ENCODE peak calls at places on chromosome 3, in nine cellular contexts. C is left lung; H is adrenal gland; U is upper lobe of right lung; K is lower lobe of right lung; B is left ventricle myocardium inferior; S is CD8-positive, alpha-beta memory T cell; L is cardiac muscle cell; F is uterus. I is an unnamed sample. For H3K4me1, the result is how much of the 10 kb centered on the place peaks cover.

GRCh38 chr3:77605865-77606264 is 566.0 kb downstream of the ROBO2 start:
- DNase-seq in U (no peak), S (no peak), H (no peak), C (no peak), L (no peak), K (no peak), B (no peak), F (no peak), I (no peak)

GRCh38 chr3:29279276-29279675 is 1.6 kb upstream of the RBMS3 start:
- DNase-seq in K (no peak), U (no peak), H (no peak), F (no peak), L (no peak), B (no peak), S (no peak), C (no peak), I (no peak)

GRCh38 chr3:180072786-180073185 is 36.0 kb upstream of the PEX5L start:
- DNase-seq in L (no peak), K (no peak), H (no peak), C (no peak), U (no peak), B (no peak), F (no peak), S (no peak), I (no peak)

GRCh38 chr3:29695201-29695904 is 414.5 kb downstream of the RBMS3 start:
- DNase-seq in B (no peak), K (no peak), U (no peak), H (no peak), L (peak), C (no peak), S (no peak), F (peak), I (no peak)

GRCh38 chr3:45544024-45544718 is 50.4 kb upstream of the LIMD1 start:
- DNase-seq in S (no peak), H (no peak), K (no peak), U (no peak), F (no peak), C (no peak), B (no peak), L (no peak), I (no peak)

GRCh38 chr3:129702934-129703712 is 96.6 kb upstream of the PLXND1 start:
- DNase-seq in S (no peak), C (no peak), K (no peak), L (no peak), H (no peak), F (no peak), U (no peak), B (no peak), I (no peak)

GRCh38 chr3:67033091-67033490 is 35.0 kb downstream of the KBTBD8 start:
- DNase-seq in F (no peak), L (no peak), S (no peak), U (no peak), C (no peak), K (no peak), H (no peak), B (no peak), I (no peak)

GRCh38 chr3:175861916-175862315 is 1002.8 kb downstream of the NAALADL2 start:
- DNase-seq in B (no peak), F (no peak), K (no peak), C (no peak), U (no peak), L (peak), S (no peak), H (no peak), I (no peak)

GRCh38 chr3:12190221-12190807 is 31.6 kb upstream of the TIMP4 start:
- DNase-seq in B (no peak), S (no peak), U (no peak), L (no peak), H (no peak), C (no peak), K (no peak), F (no peak), I (no peak)

GRCh38 chr3:123025642-123026521 is 1.7 kb downstream of the SEMA5B start:
- DNase-seq in F (no peak), S (peak), B (peak), H (no peak), L (peak), K (peak), C (no peak), U (no peak), I (no peak)

GRCh38 chr3:193870376-193871092 is 265.4 kb upstream of the HES1 start:
- DNase-seq in C (no peak), H (peak), B (no peak), K (no peak), U (no peak), L (no peak), F (no peak), S (no peak), I (no peak)

GRCh38 chr3:10706156-10707088 is 109.6 kb upstream of the SLC6A11 start:
- DNase-seq in B (no peak), S (no peak), U (no peak), H (no peak), C (no peak), F (no peak), K (no peak), L (no peak), I (no peak)

GRCh38 chr3:180875071-180875698 is 37.3 kb upstream of the FXR1 start:
- DNase-seq in S (no peak), L (no peak), F (no peak), H (no peak), C (no peak), K (no peak), B (no peak), U (no peak), I (no peak)

GRCh38 chr3:94311651-94312050 is 248.8 kb downstream of the NSUN3 start:
- DNase-seq in H (no peak), F (no peak), B (no peak), U (no peak), L (no peak), S (no peak), C (no peak), K (no peak), I (no peak)

GRCh38 chr3:192395506-192395905 is 331.8 kb downstream of the FGF12 start:
- DNase-seq in F (no peak), K (no peak), U (no peak), H (no peak), C (no peak), S (no peak), L (no peak), B (no peak), I (no peak)

DNA sequence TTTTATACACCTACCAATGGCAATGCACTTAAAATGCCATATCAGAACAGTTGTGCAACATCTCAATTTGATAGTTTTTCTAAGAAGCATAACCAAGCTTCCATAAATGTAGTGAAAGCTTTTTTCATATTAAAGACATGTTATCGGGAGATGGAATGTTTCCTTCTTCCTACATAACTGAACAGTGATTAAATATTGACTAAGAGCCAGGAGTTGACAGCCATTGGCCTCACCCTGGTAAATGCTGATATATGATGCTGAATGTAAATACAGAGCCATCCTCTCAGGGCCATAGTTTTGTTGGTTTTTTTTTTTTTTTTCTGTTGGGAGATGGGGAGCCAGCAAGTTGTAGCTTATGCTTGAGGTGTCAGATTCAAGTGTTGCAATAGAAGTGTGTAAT is 203.4 kb upstream of the IL12A start:
- DNase-seq in L (peak), H (no peak), B (no peak), F (no peak), U (no peak), C (no peak), K (no peak), S (no peak), I (no peak)
- H3K4me1 ChIP-seq in L (under half), H (under half), B (under half), F (under half), U (under half), C (under half), K (under half), S (under half), I (under half)

DNA sequence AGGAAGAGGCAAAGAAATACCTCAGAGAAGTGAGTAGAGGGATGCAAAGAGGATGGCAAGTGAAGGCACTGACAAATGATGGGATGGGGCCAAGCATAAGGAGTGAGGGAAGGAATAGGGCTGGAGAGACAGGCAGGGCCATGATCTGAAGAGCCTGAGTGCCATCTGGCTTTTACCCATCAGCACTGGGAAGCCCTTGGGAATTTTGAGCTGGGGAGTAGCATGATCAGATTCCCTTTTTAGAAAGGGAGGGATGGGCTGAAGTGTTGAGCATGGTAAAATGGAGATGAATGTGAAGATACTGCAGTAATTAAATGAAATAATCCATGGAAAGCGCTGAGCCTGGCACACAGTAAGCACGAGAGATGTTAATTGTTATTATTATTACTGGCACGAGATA is 9.9 kb downstream of the RBP1 start:
- DNase-seq in H (no peak), L (no peak), S (no peak), C (no peak), U (no peak), F (no peak), B (no peak), K (no peak), I (no peak)
- H3K4me3 ChIP-seq in H (no peak), L (no peak), S (no peak), C (no peak), U (no peak), F (no peak), B (no peak), K (no peak), I (no peak)

GRCh38 chr3:50459792-50460191 is 43.6 kb downstream of the CACNA2D2 start:
- DNase-seq in B (no peak), K (no peak), L (no peak), F (no peak), U (no peak), S (no peak), H (no peak), C (no peak), I (no peak)

GRCh38 chr3:50466177-50466576 is 37.3 kb downstream of the CACNA2D2 start:
- DNase-seq in U (no peak), H (no peak), L (no peak), K (no peak), F (no peak), C (no peak), S (no peak), B (no peak), I (no peak)

GRCh38 chr3:50467932-50468331 is 35.5 kb downstream of the CACNA2D2 start:
- DNase-seq in F (no peak), C (no peak), S (no peak), K (no peak), B (no peak), U (no peak), L (no peak), H (no peak), I (no peak)

GRCh38 chr3:50464578-50464977 is 38.9 kb downstream of the CACNA2D2 start:
- DNase-seq in S (no peak), L (no peak), B (no peak), K (no peak), U (no peak), H (no peak), C (no peak), F (no peak), I (no peak)
- H3K27ac ChIP-seq in S (no peak), L (no peak), B (no peak), K (no peak), U (no peak), H (no peak), C (no peak), F (no peak), I (no peak)

GRCh38 chr3:52050571-52050970 is 5.8 kb downstream of the DUSP7 start:
- DNase-seq in U (no peak), L (no peak), F (no peak), C (no peak), B (no peak), K (no peak), H (no peak), S (no peak), I (no peak)
- H3K4me1 ChIP-seq in U (half or more), L (under half), F (under half), C (half or more), B (half or more), K (half or more), H (half or more), S (half or more), I (half or more)

GRCh38 chr3:171459942-171460225 is 321 bp downstream of the TNIK start:
- DNase-seq in U (no peak), C (no peak), F (no peak), B (no peak), H (peak), L (no peak), K (no peak), S (no peak), I (no peak)

GRCh38 chr3:171461087-171461917 is 1.1 kb upstream of the TNIK start:
- DNase-seq in S (peak), U (no peak), L (peak), K (no peak), B (no peak), F (peak), C (no peak), H (peak), I (peak)

GRCh38 chr3:171460226-171461086 is at the start of gene TNIK:
- DNase-seq in H (peak), F (peak), B (peak), S (peak), C (peak), L (peak), K (peak), U (peak), I (peak)

GRCh38 chr3:171464462-171464861 is 4.3 kb upstream of the TNIK start:
- DNase-seq in F (no peak), S (no peak), H (no peak), U (no peak), B (no peak), K (no peak), C (no peak), L (no peak), I (no peak)

DNA sequence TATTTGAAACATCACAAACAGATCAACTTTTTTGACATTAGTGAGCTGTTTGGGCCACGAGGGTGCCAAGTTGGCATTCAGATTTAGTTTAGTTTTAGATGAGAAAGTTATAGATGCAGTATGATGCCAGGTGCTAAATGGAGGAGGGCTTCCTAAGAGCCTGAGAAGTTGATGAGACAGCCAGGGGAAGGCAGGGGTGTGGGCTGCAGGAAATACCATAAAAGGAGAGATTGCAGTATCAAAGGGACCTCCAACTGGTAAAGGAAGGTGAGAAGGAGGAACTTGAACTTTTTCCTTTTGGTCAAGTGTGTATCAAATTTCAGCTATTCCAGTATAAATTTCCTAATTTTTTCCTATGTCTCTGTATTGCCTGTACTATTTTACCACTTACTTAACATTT is 2.0 kb upstream of the TNIK start:
- DNase-seq in H (no peak), B (no peak), K (no peak), C (no peak), U (no peak), L (no peak), F (no peak), S (peak), I (no peak)
- H3K4me3 ChIP-seq in H (no peak), B (no peak), K (no peak), C (no peak), U (no peak), L (peak), F (no peak), S (no peak), I (peak)

I was measured in effector memory CD4-positive, alpha-beta T cell.